ENCODE peak calls at places on chromosomes 11 and 22, in ten cellular contexts. One of them, this sample, is unnamed.
A peak's percentile ranks its signal among the peaks of the same experiment; 100 is the strongest.

GRCh38 chr11:130088217-130088616 is 18.5 kb downstream of the APLP2 start:
- DNase-seq in endothelial cell of umbilical vein: no peak
- DNase-seq in PC-9: no peak
- DNase-seq in pancreas: no peak
- DNase-seq in testis: no peak
- DNase-seq in spleen: no peak
- DNase-seq in psoas muscle: no peak
- DNase-seq in HFF-Myc: no peak
- DNase-seq in transverse colon: no peak
- DNase-seq in hepatocyte: no peak
- DNase-seq in this sample: no peak

GRCh38 chr11:73347067-73347466 is 29.1 kb upstream of the RELT start:
- DNase-seq in endothelial cell of umbilical vein: no peak
- DNase-seq in PC-9: no peak
- DNase-seq in pancreas: no peak
- DNase-seq in testis: no peak
- DNase-seq in spleen: no peak
- DNase-seq in psoas muscle: no peak
- DNase-seq in HFF-Myc: no peak
- DNase-seq in transverse colon: no peak
- DNase-seq in hepatocyte: no peak
- DNase-seq in this sample: no peak

GRCh38 chr11:13238879-13239514 is 38.6 kb upstream of the BMAL1 start:
- DNase-seq in endothelial cell of umbilical vein: peak; percentile 38
- DNase-seq in PC-9: no peak
- DNase-seq in pancreas: peak; percentile 56
- DNase-seq in testis: peak; percentile 76
- DNase-seq in spleen: no peak
- DNase-seq in psoas muscle: peak; percentile 52
- DNase-seq in HFF-Myc: no peak
- DNase-seq in transverse colon: peak; percentile 46
- DNase-seq in hepatocyte: peak; percentile 67
- DNase-seq in this sample: peak; percentile 42

GRCh38 chr11:65894034-65894591 is 3.6 kb downstream of the CCDC85B start:
- DNase-seq in endothelial cell of umbilical vein: peak; percentile 52
- DNase-seq in PC-9: no peak
- DNase-seq in pancreas: no peak
- DNase-seq in testis: no peak
- DNase-seq in spleen: peak; percentile 95
- DNase-seq in psoas muscle: no peak
- DNase-seq in HFF-Myc: no peak
- DNase-seq in transverse colon: no peak
- DNase-seq in hepatocyte: no peak
- DNase-seq in this sample: no peak

GRCh38 chr22:49208003-49208402 is 619.7 kb downstream of the BRD1 start:
- DNase-seq in endothelial cell of umbilical vein: no peak
- DNase-seq in PC-9: no peak
- DNase-seq in pancreas: peak; percentile 21
- DNase-seq in testis: no peak
- DNase-seq in spleen: peak; percentile 52
- DNase-seq in psoas muscle: no peak
- DNase-seq in HFF-Myc: no peak
- DNase-seq in transverse colon: no peak
- DNase-seq in hepatocyte: no peak
- DNase-seq in this sample: no peak

GRCh38 chr22:38032681-38033521 is 24.3 kb upstream of the PICK1 start:
- DNase-seq in endothelial cell of umbilical vein: no peak
- DNase-seq in PC-9: no peak
- DNase-seq in pancreas: no peak
- DNase-seq in testis: no peak
- DNase-seq in spleen: no peak
- DNase-seq in psoas muscle: no peak
- DNase-seq in HFF-Myc: peak; percentile 85
- DNase-seq in transverse colon: no peak
- DNase-seq in hepatocyte: peak; percentile 45
- DNase-seq in this sample: no peak

GRCh38 chr11:12223771-12224536 is 113.6 kb downstream of the MICAL2 start:
- DNase-seq in endothelial cell of umbilical vein: no peak
- DNase-seq in PC-9: peak; percentile 94
- DNase-seq in pancreas: no peak
- DNase-seq in testis: no peak
- DNase-seq in spleen: no peak
- DNase-seq in psoas muscle: no peak
- DNase-seq in HFF-Myc: no peak
- DNase-seq in transverse colon: peak; percentile 60
- DNase-seq in hepatocyte: peak; percentile 63
- DNase-seq in this sample: no peak

GRCh38 chr22:28907311-28908008 is 24.1 kb downstream of the ZNRF3 start:
- DNase-seq in endothelial cell of umbilical vein: no peak
- DNase-seq in PC-9: no peak
- DNase-seq in pancreas: no peak
- DNase-seq in testis: peak; percentile 34
- DNase-seq in spleen: no peak
- DNase-seq in psoas muscle: no peak
- DNase-seq in HFF-Myc: peak; percentile 38
- DNase-seq in transverse colon: no peak
- DNase-seq in hepatocyte: no peak
- DNase-seq in this sample: peak; percentile 70

GRCh38 chr11:15901790-15902189 is 454.6 kb downstream of the SOX6 start:
- DNase-seq in endothelial cell of umbilical vein: no peak
- DNase-seq in PC-9: peak; percentile 46
- DNase-seq in pancreas: no peak
- DNase-seq in testis: no peak
- DNase-seq in spleen: no peak
- DNase-seq in psoas muscle: no peak
- DNase-seq in HFF-Myc: no peak
- DNase-seq in transverse colon: peak; percentile 20
- DNase-seq in hepatocyte: peak; percentile 68
- DNase-seq in this sample: no peak

GRCh38 chr11:31779268-31779879 is 31.7 kb downstream of the PAX6 start:
- DNase-seq in endothelial cell of umbilical vein: peak; percentile 51
- DNase-seq in PC-9: no peak
- DNase-seq in pancreas: no peak
- DNase-seq in testis: no peak
- DNase-seq in spleen: no peak
- DNase-seq in psoas muscle: no peak
- DNase-seq in HFF-Myc: no peak
- DNase-seq in transverse colon: no peak
- DNase-seq in hepatocyte: no peak
- DNase-seq in this sample: no peak

GRCh38 chr11:17777726-17778091 is 43.1 kb downstream of the KCNC1 start:
- DNase-seq in endothelial cell of umbilical vein: no peak
- DNase-seq in PC-9: no peak
- DNase-seq in pancreas: no peak
- DNase-seq in testis: no peak
- DNase-seq in spleen: peak; percentile 43
- DNase-seq in psoas muscle: no peak
- DNase-seq in HFF-Myc: no peak
- DNase-seq in transverse colon: no peak
- DNase-seq in hepatocyte: no peak
- DNase-seq in this sample: no peak

GRCh38 chr11:15735711-15736110 is 620.6 kb downstream of the SOX6 start:
- DNase-seq in endothelial cell of umbilical vein: no peak
- DNase-seq in PC-9: no peak
- DNase-seq in pancreas: no peak
- DNase-seq in testis: no peak
- DNase-seq in spleen: no peak
- DNase-seq in psoas muscle: no peak
- DNase-seq in HFF-Myc: no peak
- DNase-seq in transverse colon: no peak
- DNase-seq in hepatocyte: no peak
- DNase-seq in this sample: no peak

DNA sequence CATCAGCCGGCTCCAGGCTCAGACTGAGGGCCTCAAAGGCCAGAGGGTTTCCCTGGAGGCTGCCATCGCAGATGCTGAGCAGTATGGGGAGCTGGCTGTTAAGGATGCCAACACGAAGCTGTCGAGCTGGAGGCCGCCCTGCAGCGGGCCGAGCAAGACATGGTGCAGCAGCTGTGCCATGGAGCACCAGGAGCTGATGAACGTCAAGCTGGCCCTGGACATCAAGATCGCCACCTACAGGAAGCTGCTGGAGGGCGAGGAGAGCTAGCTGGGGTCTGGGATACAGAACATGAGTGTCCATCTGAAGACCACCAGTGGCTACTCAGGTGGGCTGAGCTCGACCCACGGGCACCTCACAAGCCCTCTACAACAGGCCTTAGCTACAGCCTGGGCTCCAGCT is 4.0 kb upstream of the SCUBE2 start:
- DNase-seq in endothelial cell of umbilical vein: no peak
- DNase-seq in PC-9: no peak
- DNase-seq in pancreas: no peak
- DNase-seq in testis: no peak
- DNase-seq in spleen: no peak
- DNase-seq in psoas muscle: no peak
- DNase-seq in HFF-Myc: no peak
- DNase-seq in transverse colon: peak; percentile 15
- DNase-seq in hepatocyte: no peak
- DNase-seq in this sample: no peak
- TF ChIP-seq CTCF in endothelial cell of umbilical vein: peak; percentile 16
- TF ChIP-seq CTCF in PC-9: no peak
- TF ChIP-seq CTCF in pancreas: no peak
- TF ChIP-seq CTCF in testis: no peak
- TF ChIP-seq CTCF in spleen: no peak
- TF ChIP-seq CTCF in psoas muscle: no peak
- TF ChIP-seq CTCF in HFF-Myc: peak; percentile 35
- TF ChIP-seq CTCF in transverse colon: no peak
- TF ChIP-seq CTCF in hepatocyte: peak; percentile 7
- TF ChIP-seq CTCF in this sample: peak; percentile 35

DNA sequence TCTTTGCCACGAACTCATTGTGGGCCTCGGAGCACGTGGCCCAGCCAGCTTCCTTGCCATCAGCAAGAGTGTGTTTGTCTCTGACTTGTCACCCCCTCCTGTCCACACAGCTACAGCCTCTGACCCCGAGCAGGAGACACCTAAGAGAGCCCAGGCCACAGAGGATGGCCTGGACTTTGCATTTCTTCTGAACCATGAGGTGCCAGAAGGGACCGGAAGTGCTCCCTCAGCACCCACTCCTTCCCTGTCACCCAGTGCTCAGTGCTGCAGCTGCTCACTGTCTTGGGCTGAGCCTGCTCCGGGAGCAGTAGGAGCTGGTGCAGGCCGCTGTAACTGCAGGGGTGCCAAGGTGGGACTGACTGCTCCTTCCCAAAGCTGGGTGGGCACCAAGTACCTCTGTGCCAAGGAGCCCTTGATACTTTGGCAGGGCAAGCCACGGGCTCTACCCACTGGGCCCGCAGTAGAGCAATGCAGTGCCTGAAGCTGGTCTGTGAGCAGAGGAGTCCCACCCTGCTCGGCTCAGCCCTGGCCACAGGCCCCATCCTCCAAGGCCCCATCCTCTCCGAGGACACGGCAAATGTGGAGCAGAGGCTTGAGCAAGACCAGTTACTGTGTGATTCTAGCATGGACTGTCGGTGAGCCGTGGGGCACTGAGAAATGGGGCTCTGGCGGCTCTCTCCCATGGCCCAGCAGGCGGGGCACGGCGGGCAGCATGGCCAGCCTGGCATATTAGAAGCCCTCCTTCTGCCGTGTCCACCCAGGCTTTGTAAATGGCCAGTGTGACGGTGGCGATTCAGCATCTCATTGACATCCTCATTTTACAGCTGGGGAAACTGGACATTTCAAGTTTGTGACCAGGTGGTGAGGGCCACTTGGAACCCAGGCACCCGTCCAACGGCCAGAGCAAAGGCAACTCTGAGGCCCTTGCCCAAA is 6.3 kb downstream of the GRK2 start:
- DNase-seq in endothelial cell of umbilical vein: no peak
- DNase-seq in PC-9: no peak
- DNase-seq in pancreas: peak; percentile 51
- DNase-seq in testis: no peak
- DNase-seq in spleen: peak; percentile 82
- DNase-seq in psoas muscle: peak; percentile 55
- DNase-seq in HFF-Myc: no peak
- DNase-seq in transverse colon: peak; percentile 23
- DNase-seq in hepatocyte: no peak
- DNase-seq in this sample: no peak
- H3K4me3 ChIP-seq in endothelial cell of umbilical vein: no peak overlapping the region
- H3K4me3 ChIP-seq in PC-9: no peak overlapping the region
- H3K4me3 ChIP-seq in pancreas: no peak overlapping the region
- H3K4me3 ChIP-seq in testis: no peak overlapping the region
- H3K4me3 ChIP-seq in spleen: peak overlapping the region; percentile 100
- H3K4me3 ChIP-seq in psoas muscle: peak overlapping the region; percentile 49
- H3K4me3 ChIP-seq in HFF-Myc: no peak overlapping the region
- H3K4me3 ChIP-seq in transverse colon: no peak overlapping the region
- H3K4me3 ChIP-seq in hepatocyte: no peak overlapping the region
- H3K4me3 ChIP-seq in this sample: no peak overlapping the region

GRCh38 chr11:28739489-28740280 is 631.5 kb downstream of the METTL15 start:
- DNase-seq in endothelial cell of umbilical vein: peak; percentile 61
- DNase-seq in PC-9: no peak
- DNase-seq in pancreas: no peak
- DNase-seq in testis: no peak
- DNase-seq in spleen: no peak
- DNase-seq in psoas muscle: no peak
- DNase-seq in HFF-Myc: no peak
- DNase-seq in transverse colon: no peak
- DNase-seq in hepatocyte: no peak
- DNase-seq in this sample: no peak

GRCh38 chr11:28730889-28731288 is 622.7 kb downstream of the METTL15 start:
- DNase-seq in endothelial cell of umbilical vein: no peak
- DNase-seq in PC-9: no peak
- DNase-seq in pancreas: no peak
- DNase-seq in testis: no peak
- DNase-seq in spleen: no peak
- DNase-seq in psoas muscle: no peak
- DNase-seq in HFF-Myc: no peak
- DNase-seq in transverse colon: no peak
- DNase-seq in hepatocyte: no peak
- DNase-seq in this sample: no peak

GRCh38 chr11:28735511-28735910 is 627.3 kb downstream of the METTL15 start:
- DNase-seq in endothelial cell of umbilical vein: no peak
- DNase-seq in PC-9: no peak
- DNase-seq in pancreas: no peak
- DNase-seq in testis: no peak
- DNase-seq in spleen: no peak
- DNase-seq in psoas muscle: no peak
- DNase-seq in HFF-Myc: no peak
- DNase-seq in transverse colon: no peak
- DNase-seq in hepatocyte: no peak
- DNase-seq in this sample: no peak

GRCh38 chr11:28738549-28738948 is 630.4 kb downstream of the METTL15 start:
- DNase-seq in endothelial cell of umbilical vein: peak; percentile 56
- DNase-seq in PC-9: no peak
- DNase-seq in pancreas: no peak
- DNase-seq in testis: no peak
- DNase-seq in spleen: no peak
- DNase-seq in psoas muscle: no peak
- DNase-seq in HFF-Myc: no peak
- DNase-seq in transverse colon: no peak
- DNase-seq in hepatocyte: no peak
- DNase-seq in this sample: no peak

GRCh38 chr11:28736256-28736655 is 628.1 kb downstream of the METTL15 start:
- DNase-seq in endothelial cell of umbilical vein: no peak
- DNase-seq in PC-9: no peak
- DNase-seq in pancreas: no peak
- DNase-seq in testis: no peak
- DNase-seq in spleen: no peak
- DNase-seq in psoas muscle: no peak
- DNase-seq in HFF-Myc: no peak
- DNase-seq in transverse colon: no peak
- DNase-seq in hepatocyte: no peak
- DNase-seq in this sample: no peak
- TF ChIP-seq CTCF in endothelial cell of umbilical vein: no peak
- TF ChIP-seq CTCF in PC-9: no peak
- TF ChIP-seq CTCF in pancreas: no peak
- TF ChIP-seq CTCF in testis: no peak
- TF ChIP-seq CTCF in spleen: no peak
- TF ChIP-seq CTCF in psoas muscle: no peak
- TF ChIP-seq CTCF in HFF-Myc: no peak
- TF ChIP-seq CTCF in transverse colon: no peak
- TF ChIP-seq CTCF in hepatocyte: no peak
- TF ChIP-seq CTCF in this sample: no peak

GRCh38 chr22:50581031-50581949 is 1.4 kb downstream of the CHKB start:
- DNase-seq in endothelial cell of umbilical vein: no peak
- DNase-seq in PC-9: no peak
- DNase-seq in pancreas: no peak
- DNase-seq in testis: no peak
- DNase-seq in spleen: peak; percentile 83
- DNase-seq in psoas muscle: no peak
- DNase-seq in HFF-Myc: no peak
- DNase-seq in transverse colon: no peak
- DNase-seq in hepatocyte: no peak
- DNase-seq in this sample: no peak
- H3K4me3 ChIP-seq in endothelial cell of umbilical vein: no peak overlapping the region
- H3K4me3 ChIP-seq in PC-9: peak overlapping the region; percentile 89
- H3K4me3 ChIP-seq in pancreas: peak overlapping the region; percentile 88
- H3K4me3 ChIP-seq in testis: peak overlapping the region; percentile 81
- H3K4me3 ChIP-seq in spleen: peak overlapping the region; percentile 74
- H3K4me3 ChIP-seq in psoas muscle: peak overlapping the region; percentile 94
- H3K4me3 ChIP-seq in HFF-Myc: peak overlapping the region; percentile 62
- H3K4me3 ChIP-seq in transverse colon: peak overlapping the region; percentile 89
- H3K4me3 ChIP-seq in hepatocyte: peak overlapping the region; percentile 23
- H3K4me3 ChIP-seq in this sample: peak overlapping the region; percentile 81

This sample was measured in BE2C.